ENCODE peak calls at places on chromosomes 12 and 14, in five cellular contexts. One of them, this sample, is unnamed.
A peak's percentile ranks its signal among the peaks of the same experiment; 100 is the strongest.

GRCh38 chr12:20260864-20261263 is 107.5 kb upstream of the PDE3A start:
- DNase-seq in stimulated activated CD4-positive, alpha-beta T cell treated with anti-CD3 and anti-CD28 coated beads, TNF-alpha, amount 100 ng/mL, for 24 hours: no peak
- DNase-seq in astrocyte of the spinal cord: no peak
- DNase-seq in NCI-H460: no peak
- DNase-seq in OCI-M1: no peak
- DNase-seq in this sample: no peak

GRCh38 chr14:21436567-21437062 is 19.3 kb downstream of the CHD8 start:
- DNase-seq in stimulated activated CD4-positive, alpha-beta T cell treated with anti-CD3 and anti-CD28 coated beads, TNF-alpha, amount 100 ng/mL, for 24 hours: no peak
- DNase-seq in astrocyte of the spinal cord: peak; percentile 18
- DNase-seq in NCI-H460: no peak
- DNase-seq in OCI-M1: no peak
- DNase-seq in this sample: no peak

GRCh38 chr12:19665105-19665900 is 226.0 kb downstream of the AEBP2 start:
- DNase-seq in stimulated activated CD4-positive, alpha-beta T cell treated with anti-CD3 and anti-CD28 coated beads, TNF-alpha, amount 100 ng/mL, for 24 hours: no peak
- DNase-seq in astrocyte of the spinal cord: no peak
- DNase-seq in NCI-H460: no peak
- DNase-seq in OCI-M1: no peak
- DNase-seq in this sample: no peak

GRCh38 chr14:29627141-29627540 is 300.5 kb downstream of the PRKD1 start:
- DNase-seq in stimulated activated CD4-positive, alpha-beta T cell treated with anti-CD3 and anti-CD28 coated beads, TNF-alpha, amount 100 ng/mL, for 24 hours: no peak
- DNase-seq in astrocyte of the spinal cord: no peak
- DNase-seq in NCI-H460: peak; percentile 50
- DNase-seq in OCI-M1: no peak
- DNase-seq in this sample: no peak

GRCh38 chr14:32366995-32367394 is 37.9 kb downstream of the AKAP6 start:
- DNase-seq in stimulated activated CD4-positive, alpha-beta T cell treated with anti-CD3 and anti-CD28 coated beads, TNF-alpha, amount 100 ng/mL, for 24 hours: no peak
- DNase-seq in astrocyte of the spinal cord: peak; percentile 72
- DNase-seq in NCI-H460: no peak
- DNase-seq in OCI-M1: no peak
- DNase-seq in this sample: no peak

GRCh38 chr12:122753213-122753571 is 568 bp downstream of the DENR start:
- DNase-seq in stimulated activated CD4-positive, alpha-beta T cell treated with anti-CD3 and anti-CD28 coated beads, TNF-alpha, amount 100 ng/mL, for 24 hours: no peak
- DNase-seq in astrocyte of the spinal cord: no peak
- DNase-seq in NCI-H460: no peak
- DNase-seq in OCI-M1: peak; percentile 60
- DNase-seq in this sample: no peak

GRCh38 chr12:1799882-1800645 is 20.3 kb upstream of the LRTM2 start:
- DNase-seq in stimulated activated CD4-positive, alpha-beta T cell treated with anti-CD3 and anti-CD28 coated beads, TNF-alpha, amount 100 ng/mL, for 24 hours: no peak
- DNase-seq in astrocyte of the spinal cord: no peak
- DNase-seq in NCI-H460: no peak
- DNase-seq in OCI-M1: no peak
- DNase-seq in this sample: no peak

GRCh38 chr14:21095430-21096205 is 2.8 kb downstream of the ZNF219 start:
- DNase-seq in stimulated activated CD4-positive, alpha-beta T cell treated with anti-CD3 and anti-CD28 coated beads, TNF-alpha, amount 100 ng/mL, for 24 hours: no peak
- DNase-seq in astrocyte of the spinal cord: no peak
- DNase-seq in NCI-H460: no peak
- DNase-seq in OCI-M1: peak; percentile 24
- DNase-seq in this sample: no peak

GRCh38 chr12:27868165-27868564 is 88.1 kb upstream of the MANSC4 start:
- DNase-seq in stimulated activated CD4-positive, alpha-beta T cell treated with anti-CD3 and anti-CD28 coated beads, TNF-alpha, amount 100 ng/mL, for 24 hours: no peak
- DNase-seq in astrocyte of the spinal cord: peak; percentile 88
- DNase-seq in NCI-H460: no peak
- DNase-seq in OCI-M1: no peak
- DNase-seq in this sample: no peak

GRCh38 chr12:64894827-64895475 is 70.5 kb downstream of the TBC1D30 start:
- DNase-seq in stimulated activated CD4-positive, alpha-beta T cell treated with anti-CD3 and anti-CD28 coated beads, TNF-alpha, amount 100 ng/mL, for 24 hours: no peak
- DNase-seq in astrocyte of the spinal cord: peak; percentile 19
- DNase-seq in NCI-H460: no peak
- DNase-seq in OCI-M1: no peak
- DNase-seq in this sample: no peak

GRCh38 chr14:76715102-76715926 is 46.0 kb upstream of the VASH1 start:
- DNase-seq in stimulated activated CD4-positive, alpha-beta T cell treated with anti-CD3 and anti-CD28 coated beads, TNF-alpha, amount 100 ng/mL, for 24 hours: no peak
- DNase-seq in astrocyte of the spinal cord: no peak
- DNase-seq in NCI-H460: no peak
- DNase-seq in OCI-M1: peak; percentile 81
- DNase-seq in this sample: no peak

GRCh38 chr12:6946033-6946919 is 2.5 kb downstream of the C12orf57 start:
- DNase-seq in stimulated activated CD4-positive, alpha-beta T cell treated with anti-CD3 and anti-CD28 coated beads, TNF-alpha, amount 100 ng/mL, for 24 hours: peak; percentile 76
- DNase-seq in astrocyte of the spinal cord: no peak
- DNase-seq in NCI-H460: peak; percentile 55
- DNase-seq in OCI-M1: no peak
- DNase-seq in this sample: no peak

GRCh38 chr14:73472182-73473114 is 14.1 kb upstream of the NUMB start:
- DNase-seq in stimulated activated CD4-positive, alpha-beta T cell treated with anti-CD3 and anti-CD28 coated beads, TNF-alpha, amount 100 ng/mL, for 24 hours: no peak
- DNase-seq in astrocyte of the spinal cord: peak; percentile 77
- DNase-seq in NCI-H460: peak; percentile 69
- DNase-seq in OCI-M1: peak; percentile 77
- DNase-seq in this sample: no peak

GRCh38 chr12:108587826-108588225 is 10.1 kb downstream of the TMEM119 start:
- DNase-seq in stimulated activated CD4-positive, alpha-beta T cell treated with anti-CD3 and anti-CD28 coated beads, TNF-alpha, amount 100 ng/mL, for 24 hours: no peak
- DNase-seq in astrocyte of the spinal cord: no peak
- DNase-seq in NCI-H460: no peak
- DNase-seq in OCI-M1: no peak
- DNase-seq in this sample: no peak

GRCh38 chr14:101721951-101722661 is 39.4 kb upstream of the PPP2R5C start:
- DNase-seq in stimulated activated CD4-positive, alpha-beta T cell treated with anti-CD3 and anti-CD28 coated beads, TNF-alpha, amount 100 ng/mL, for 24 hours: peak; percentile 55
- DNase-seq in astrocyte of the spinal cord: peak; percentile 50
- DNase-seq in NCI-H460: peak; percentile 97
- DNase-seq in OCI-M1: no peak
- DNase-seq in this sample: no peak

GRCh38 chr12:120235369-120236123 is 30.0 kb downstream of the PXN start:
- DNase-seq in stimulated activated CD4-positive, alpha-beta T cell treated with anti-CD3 and anti-CD28 coated beads, TNF-alpha, amount 100 ng/mL, for 24 hours: no peak
- DNase-seq in astrocyte of the spinal cord: no peak
- DNase-seq in NCI-H460: no peak
- DNase-seq in OCI-M1: no peak
- DNase-seq in this sample: no peak

GRCh38 chr12:61629702-61630101 is 630.5 kb upstream of the USP15 start:
- DNase-seq in stimulated activated CD4-positive, alpha-beta T cell treated with anti-CD3 and anti-CD28 coated beads, TNF-alpha, amount 100 ng/mL, for 24 hours: no peak
- DNase-seq in astrocyte of the spinal cord: no peak
- DNase-seq in NCI-H460: no peak
- DNase-seq in OCI-M1: no peak
- DNase-seq in this sample: no peak

GRCh38 chr12:29741342-29742241 is 42.1 kb downstream of the TMTC1 start:
- DNase-seq in stimulated activated CD4-positive, alpha-beta T cell treated with anti-CD3 and anti-CD28 coated beads, TNF-alpha, amount 100 ng/mL, for 24 hours: no peak
- DNase-seq in astrocyte of the spinal cord: peak; percentile 92
- DNase-seq in NCI-H460: peak; percentile 5
- DNase-seq in OCI-M1: peak; percentile 65
- DNase-seq in this sample: no peak

This sample was measured in activated CD4-positive, alpha-beta T cell treated with anti-CD3 and anti-CD28 coated beads for 24 hours.